ENCODE peak calls at places on chromosomes 13 and 19, in ten cellular contexts. V, S, X, H, R, Y, I, F, C and A are unnamed samples.

GRCh38 chr13:79943633-79944032 is 397.3 kb downstream of the SPRY2 start:
- DNase-seq in V (no peak), S (no peak), X (no peak), H (no peak), R (no peak), Y (no peak), I (no peak), F (no peak), C (no peak), A (no peak)

GRCh38 chr13:36981156-36981743 is 17.9 kb downstream of the ALG5 start:
- DNase-seq in V (peak), S (no peak), X (no peak), H (no peak), R (peak), Y (no peak), I (no peak), F (no peak), C (no peak), A (no peak)

GRCh38 chr19:4012092-4012974 is 4.8 kb downstream of the PIAS4 start:
- DNase-seq in V (no peak), S (no peak), X (no peak), H (no peak), R (no peak), Y (peak), I (no peak), F (no peak), C (no peak), A (peak)

GRCh38 chr13:75312884-75313520 is 169.0 kb downstream of the TBC1D4 start:
- DNase-seq in V (no peak), S (no peak), X (no peak), H (peak), R (no peak), Y (no peak), I (no peak), F (no peak), C (no peak), A (no peak)

GRCh38 chr19:44701228-44701627 is 2.3 kb downstream of the CEACAM16 start:
- DNase-seq in V (no peak), S (no peak), X (no peak), H (no peak), R (no peak), Y (no peak), I (no peak), F (no peak), C (no peak), A (no peak)

GRCh38 chr13:108993346-108993745 is 363.9 kb downstream of the MYO16 start:
- DNase-seq in V (no peak), S (no peak), X (no peak), H (no peak), R (peak), Y (no peak), I (no peak), F (no peak), C (no peak), A (no peak)

GRCh38 chr13:59476376-59476775 is 687.4 kb downstream of the DIAPH3 start:
- DNase-seq in V (no peak), S (no peak), X (no peak), H (no peak), R (no peak), Y (no peak), I (no peak), F (no peak), C (no peak), A (no peak)

GRCh38 chr19:49911381-49912145 is 14.9 kb upstream of the IL4I1 start:
- DNase-seq in V (no peak), S (no peak), X (no peak), H (no peak), R (no peak), Y (peak), I (no peak), F (no peak), C (no peak), A (peak)

GRCh38 chr19:35585844-35586243 is at the start of gene PMIS2:
- DNase-seq in V (no peak), S (no peak), X (no peak), H (no peak), R (peak), Y (no peak), I (peak), F (no peak), C (no peak), A (no peak)

GRCh38 chr19:42253245-42254082 is 1.5 kb downstream of the ERF start:
- DNase-seq in V (no peak), S (peak), X (no peak), H (peak), R (peak), Y (peak), I (no peak), F (peak), C (no peak), A (peak)

GRCh38 chr13:110338441-110339101 is 31.5 kb downstream of the COL4A2 start:
- DNase-seq in V (no peak), S (no peak), X (peak), H (no peak), R (peak), Y (no peak), I (no peak), F (no peak), C (no peak), A (no peak)

GRCh38 chr19:3175761-3176714 is 2.5 kb upstream of the S1PR4 start:
- DNase-seq in V (peak), S (peak), X (no peak), H (no peak), R (no peak), Y (peak), I (no peak), F (no peak), C (no peak), A (peak)

GRCh38 chr13:34034411-34034810 is 216.5 kb downstream of the RFC3 start:
- DNase-seq in V (no peak), S (no peak), X (no peak), H (no peak), R (no peak), Y (no peak), I (no peak), F (no peak), C (no peak), A (no peak)

GRCh38 chr13:62629618-62630017 is 1214.0 kb upstream of the PCDH20 start:
- DNase-seq in V (no peak), S (no peak), X (no peak), H (no peak), R (no peak), Y (peak), I (no peak), F (no peak), C (no peak), A (peak)